ENCODE peak calls at places on chromosomes 7 and 10, in seven cellular contexts. M, Z, G, R, F, V and Y are unnamed samples.

GRCh38 chr10:88253622-88254021 is 329.5 kb downstream of the RNLS start:
- DNase-seq in M (no peak), Z (no peak), G (no peak), R (no peak), F (no peak), V (no peak), Y (no peak)

GRCh38 chr10:47034511-47035051 is 123.4 kb downstream of the PTPN20 start:
- DNase-seq in M (no peak), Z (peak), G (no peak), R (peak), F (peak), V (no peak), Y (no peak)

GRCh38 chr7:131507592-131508331 is 48.7 kb downstream of the PODXL start:
- DNase-seq in M (no peak), Z (peak), G (peak), R (peak), F (peak), V (peak), Y (peak)

GRCh38 chr7:30430777-30431176 is 47.8 kb downstream of the NOD1 start:
- DNase-seq in M (no peak), Z (peak), G (no peak), R (peak), F (no peak), V (no peak), Y (no peak)

GRCh38 chr7:108452707-108453106 is 3.5 kb downstream of the NRCAM start:
- DNase-seq in M (no peak), Z (no peak), G (peak), R (peak), F (no peak), V (no peak), Y (peak)

GRCh38 chr7:46580756-46581155 is 659.7 kb upstream of the IGFBP3 start:
- DNase-seq in M (no peak), Z (no peak), G (no peak), R (no peak), F (no peak), V (no peak), Y (no peak)

GRCh38 chr10:69222157-69223027 is 2.3 kb downstream of the HKDC1 start:
- DNase-seq in M (no peak), Z (no peak), G (peak), R (peak), F (no peak), V (peak), Y (peak)

GRCh38 chr10:43210556-43210955 is 56.3 kb downstream of the RASGEF1A start:
- DNase-seq in M (no peak), Z (peak), G (no peak), R (no peak), F (peak), V (no peak), Y (no peak)

GRCh38 chr10:102118867-102119266 is 1.3 kb downstream of the LDB1 start:
- DNase-seq in M (no peak), Z (peak), G (peak), R (no peak), F (no peak), V (no peak), Y (no peak)

GRCh38 chr7:84271550-84271949 is 77.0 kb upstream of the SEMA3A start:
- DNase-seq in M (no peak), Z (no peak), G (no peak), R (no peak), F (no peak), V (no peak), Y (no peak)

GRCh38 chr10:114486938-114487814 is 82.9 kb upstream of the AFAP1L2 start:
- DNase-seq in M (no peak), Z (no peak), G (no peak), R (peak), F (no peak), V (no peak), Y (no peak)

GRCh38 chr10:77578583-77579227 is 58.9 kb downstream of the KCNMA1 start:
- DNase-seq in M (no peak), Z (peak), G (no peak), R (no peak), F (no peak), V (no peak), Y (no peak)

GRCh38 chr7:158386866-158387820 is 200.5 kb downstream of the PTPRN2 start:
- DNase-seq in M (no peak), Z (no peak), G (no peak), R (no peak), F (no peak), V (no peak), Y (no peak)

GRCh38 chr7:47392241-47392759 is 189.6 kb downstream of the TNS3 start:
- DNase-seq in M (no peak), Z (peak), G (no peak), R (no peak), F (peak), V (no peak), Y (no peak)

GRCh38 chr10:125231116-125231812 is 70.9 kb upstream of the CTBP2 start:
- DNase-seq in M (no peak), Z (no peak), G (peak), R (peak), F (no peak), V (no peak), Y (peak)

GRCh38 chr7:78178319-78178718 is 379.7 kb downstream of the PHTF2 start:
- DNase-seq in M (no peak), Z (no peak), G (no peak), R (no peak), F (no peak), V (no peak), Y (no peak)

GRCh38 chr7:94129443-94130140 is 125.4 kb upstream of the BET1 start:
- DNase-seq in M (no peak), Z (no peak), G (no peak), R (no peak), F (no peak), V (no peak), Y (no peak)

GRCh38 chr10:5985029-5985428 is 7.7 kb upstream of the IL15RA start:
- DNase-seq in M (no peak), Z (no peak), G (no peak), R (no peak), F (no peak), V (no peak), Y (no peak)

GRCh38 chr10:92242910-92243671 is 47.8 kb downstream of the CPEB3 start:
- DNase-seq in M (no peak), Z (peak), G (peak), R (peak), F (peak), V (no peak), Y (peak)

GRCh38 chr10:77393821-77394501 is 243.6 kb downstream of the KCNMA1 start:
- DNase-seq in M (no peak), Z (no peak), G (no peak), R (no peak), F (no peak), V (no peak), Y (no peak)

GRCh38 chr7:69847921-69848612 is 249.8 kb downstream of the AUTS2 start:
- DNase-seq in M (no peak), Z (no peak), G (no peak), R (no peak), F (no peak), V (no peak), Y (no peak)

GRCh38 chr7:151039850-151040548 is 8.3 kb upstream of the ASIC3 start:
- DNase-seq in M (no peak), Z (no peak), G (no peak), R (peak), F (no peak), V (no peak), Y (no peak)

GRCh38 chr7:137634356-137634755 is 212.4 kb downstream of the DGKI start:
- DNase-seq in M (no peak), Z (no peak), G (no peak), R (no peak), F (no peak), V (no peak), Y (no peak)

GRCh38 chr10:74969530-74969929 is 141.9 kb upstream of the SAMD8 start:
- DNase-seq in M (no peak), Z (no peak), G (peak), R (no peak), F (no peak), V (no peak), Y (no peak)

GRCh38 chr7:30184804-30185487 is 50.2 kb downstream of the MTURN start:
- DNase-seq in M (no peak), Z (peak), G (no peak), R (no peak), F (no peak), V (no peak), Y (no peak)

GRCh38 chr7:23520582-23520981 is 11.2 kb downstream of the TRA2A start:
- DNase-seq in M (no peak), Z (no peak), G (peak), R (no peak), F (no peak), V (no peak), Y (no peak)

GRCh38 chr7:74001150-74001494 is 26.9 kb upstream of the ELN start:
- DNase-seq in M (no peak), Z (no peak), G (no peak), R (no peak), F (no peak), V (no peak), Y (no peak)

GRCh38 chr10:92181575-92181974 is 109.3 kb downstream of the CPEB3 start:
- DNase-seq in M (no peak), Z (no peak), G (peak), R (no peak), F (no peak), V (no peak), Y (no peak)

GRCh38 chr7:33921216-33921938 is 16.0 kb downstream of the BMPER start:
- DNase-seq in M (no peak), Z (peak), G (no peak), R (no peak), F (no peak), V (no peak), Y (no peak)

GRCh38 chr10:103448751-103449150 is 3.4 kb downstream of the CALHM2 start:
- DNase-seq in M (no peak), Z (peak), G (no peak), R (no peak), F (no peak), V (no peak), Y (no peak)
- TF ChIP-seq POLR2AphosphoS5 in M (no peak), Z (peak), G (no peak), R (no peak), F (peak), V (no peak), Y (no peak)

DNA sequence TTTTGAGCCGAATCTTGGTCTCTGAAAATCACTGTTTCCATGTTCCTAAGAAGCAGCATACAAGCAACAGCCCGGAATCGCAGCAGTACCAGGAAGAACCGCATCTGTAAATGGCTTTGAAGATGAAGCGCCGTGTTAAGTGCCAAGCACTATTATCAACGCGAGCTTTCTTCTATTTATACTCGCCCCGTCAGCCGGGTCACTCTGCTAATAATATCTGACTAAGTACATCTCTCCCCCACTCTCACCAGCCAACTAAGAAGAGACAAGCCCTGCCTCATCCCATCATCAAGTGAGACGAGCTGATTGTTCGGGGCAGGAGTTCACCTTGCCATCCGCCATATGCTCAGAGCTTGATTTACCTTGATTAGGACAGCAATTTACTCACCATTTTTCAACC is 13.2 kb downstream of the SFMBT2 start:
- DNase-seq in M (no peak), Z (no peak), G (no peak), R (no peak), F (no peak), V (no peak), Y (no peak)
- TF ChIP-seq POLR2AphosphoS5 in M (no peak), Z (no peak), G (no peak), R (no peak), F (no peak), V (no peak), Y (no peak)

GRCh38 chr10:8056378-8056777 is 1.9 kb downstream of the GATA3 start:
- DNase-seq in M (no peak), Z (no peak), G (no peak), R (no peak), F (no peak), V (no peak), Y (no peak)

GRCh38 chr10:8056891-8057331 is 2.4 kb downstream of the GATA3 start:
- DNase-seq in M (no peak), Z (no peak), G (peak), R (no peak), F (no peak), V (no peak), Y (no peak)

GRCh38 chr10:8054498-8055407 is at the start of gene GATA3:
- DNase-seq in M (no peak), Z (no peak), G (peak), R (peak), F (peak), V (no peak), Y (no peak)

GRCh38 chr10:8054243-8054497 is 318 bp upstream of the GATA3 start:
- DNase-seq in M (no peak), Z (no peak), G (no peak), R (no peak), F (peak), V (no peak), Y (no peak)

GRCh38 chr10:8055420-8056349 is 1.2 kb downstream of the GATA3 start:
- DNase-seq in M (no peak), Z (no peak), G (peak), R (no peak), F (peak), V (no peak), Y (no peak)
- TF ChIP-seq POLR2AphosphoS5 in M (no peak), Z (no peak), G (no peak), R (no peak), F (no peak), V (no peak), Y (no peak)

GRCh38 chr10:89283988-89284475 is 17.8 kb upstream of the IFIT2 start:
- DNase-seq in M (no peak), Z (peak), G (peak), R (peak), F (no peak), V (no peak), Y (no peak)
- TF ChIP-seq POLR2AphosphoS5 in M (no peak), Z (peak), G (no peak), R (peak), F (no peak), V (no peak), Y (peak)

DNA sequence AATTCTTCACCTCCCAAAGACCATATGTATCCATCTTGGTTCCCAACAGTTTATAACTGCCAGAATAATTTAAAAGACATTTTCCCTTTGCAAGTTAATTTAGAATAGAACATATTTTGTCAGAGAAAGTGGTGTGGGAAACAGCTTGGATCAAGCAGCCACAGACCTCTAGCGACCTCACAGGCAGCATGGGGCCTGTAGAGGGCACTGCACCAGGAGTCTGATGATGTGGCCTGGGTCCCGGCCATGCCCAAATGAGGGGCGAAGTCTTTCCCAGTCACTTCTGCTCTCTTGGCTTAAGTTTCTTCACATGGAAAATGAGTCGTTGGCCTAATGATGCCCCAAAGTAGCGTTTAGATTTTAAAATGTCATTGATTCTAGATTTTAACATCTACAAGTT is 243.2 kb downstream of the SDK1 start:
- DNase-seq in M (no peak), Z (no peak), G (peak), R (no peak), F (no peak), V (no peak), Y (no peak)
- TF ChIP-seq POLR2AphosphoS5 in M (no peak), Z (no peak), G (no peak), R (no peak), F (no peak), V (no peak), Y (no peak)

GRCh38 chr7:88927-89921 is 103.1 kb upstream of the FAM20C start:
- DNase-seq in M (no peak), Z (peak), G (no peak), R (no peak), F (no peak), V (no peak), Y (no peak)
- TF ChIP-seq POLR2AphosphoS5 in M (no peak), Z (peak), G (no peak), R (peak), F (peak), V (no peak), Y (no peak)

DNA sequence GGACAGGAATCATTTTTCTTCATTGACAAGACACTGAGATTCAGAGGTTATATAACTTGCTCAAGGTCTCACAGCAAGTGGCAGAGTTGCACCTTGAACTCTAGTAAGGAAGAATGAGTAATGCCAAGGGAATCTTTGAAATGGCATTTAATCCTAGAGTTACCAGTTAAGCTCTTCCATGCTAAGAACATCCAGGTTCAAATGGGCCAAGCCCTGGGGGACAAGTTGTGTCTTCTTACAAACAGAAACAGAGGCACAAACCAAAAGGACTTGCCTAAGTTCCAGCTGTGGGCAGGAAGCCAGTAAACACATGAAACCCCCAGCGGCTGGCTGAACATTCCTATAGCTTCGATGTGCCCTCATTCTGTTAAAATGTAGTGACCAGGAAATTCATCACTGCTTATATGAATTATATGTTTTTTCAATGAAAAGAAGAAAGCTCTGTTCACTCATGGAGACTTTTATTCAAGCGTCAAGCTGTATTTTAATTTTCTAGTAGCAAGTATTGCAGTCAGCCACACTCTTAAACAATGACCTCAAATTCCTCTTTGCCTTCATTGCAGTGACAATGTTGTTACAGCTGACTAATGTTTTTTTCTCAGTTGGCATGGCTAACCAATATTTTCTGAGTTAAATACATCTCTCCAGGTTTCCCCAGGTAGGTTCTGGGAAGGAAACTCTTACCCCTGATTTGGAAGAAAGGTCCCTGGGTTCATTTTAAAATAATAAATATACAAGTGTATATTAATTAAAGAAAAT is 241.4 kb downstream of the WDR11 start:
- DNase-seq in M (no peak), Z (no peak), G (no peak), R (no peak), F (no peak), V (no peak), Y (no peak)
- TF ChIP-seq POLR2AphosphoS5 in M (no peak), Z (no peak), G (no peak), R (no peak), F (no peak), V (no peak), Y (no peak)